ENCODE peak calls at places on chromosome 17, in eight cellular contexts. N, G, U, O, X, B, C and M are unnamed samples.

GRCh38 chr17:74282587-74283370 is 8.7 kb downstream of the DNAI2 start:
- DNase-seq in N (no peak), G (no peak), U (no peak), O (no peak), X (no peak), B (no peak), C (no peak), M (no peak)

GRCh38 chr17:16417896-16418683 is 2.7 kb downstream of the TRPV2 start:
- DNase-seq in N (no peak), G (no peak), U (no peak), O (no peak), X (peak), B (no peak), C (no peak), M (no peak)

GRCh38 chr17:78692460-78693010 is 89.5 kb downstream of the CYTH1 start:
- DNase-seq in N (no peak), G (no peak), U (no peak), O (no peak), X (no peak), B (no peak), C (no peak), M (no peak)

GRCh38 chr17:16419929-16420271 is 4.5 kb downstream of the TRPV2 start:
- DNase-seq in N (no peak), G (no peak), U (no peak), O (peak), X (peak), B (no peak), C (no peak), M (no peak)

GRCh38 chr17:57544834-57545463 is 200.2 kb downstream of the CCDC182 start:
- DNase-seq in N (no peak), G (no peak), U (no peak), O (no peak), X (no peak), B (no peak), C (no peak), M (no peak)

GRCh38 chr17:29076722-29077121 is 33.8 kb downstream of the PIPOX start:
- DNase-seq in N (no peak), G (no peak), U (no peak), O (no peak), X (no peak), B (no peak), C (no peak), M (no peak)

GRCh38 chr17:2400474-2400866 is 390 bp downstream of the MNT start:
- DNase-seq in N (peak), G (peak), U (peak), O (no peak), X (no peak), B (peak), C (peak), M (no peak)

GRCh38 chr17:47948706-47949196 is 7.4 kb downstream of the PNPO start:
- DNase-seq in N (no peak), G (no peak), U (no peak), O (no peak), X (no peak), B (peak), C (no peak), M (no peak)

GRCh38 chr17:18246880-18247612 is 11.5 kb downstream of the FLII start:
- DNase-seq in N (peak), G (peak), U (peak), O (no peak), X (no peak), B (peak), C (peak), M (peak)

GRCh38 chr17:36183001-36183810 is 6.8 kb upstream of the TBC1D3B start:
- DNase-seq in N (peak), G (peak), U (peak), O (peak), X (peak), B (peak), C (peak), M (peak)

GRCh38 chr17:17702821-17703607 is 21.8 kb downstream of the RAI1 start:
- DNase-seq in N (no peak), G (no peak), U (no peak), O (no peak), X (no peak), B (no peak), C (no peak), M (no peak)

GRCh38 chr17:78862073-78863023 is 21.7 kb upstream of the USP36 start:
- DNase-seq in N (peak), G (no peak), U (peak), O (peak), X (peak), B (no peak), C (peak), M (peak)

GRCh38 chr17:56947741-56948140 is 13.1 kb downstream of the COIL start:
- DNase-seq in N (no peak), G (no peak), U (no peak), O (no peak), X (no peak), B (no peak), C (no peak), M (no peak)

GRCh38 chr17:3627768-3628167 is 8.3 kb downstream of the SHPK start:
- DNase-seq in N (no peak), G (no peak), U (no peak), O (no peak), X (no peak), B (no peak), C (no peak), M (no peak)

DNA sequence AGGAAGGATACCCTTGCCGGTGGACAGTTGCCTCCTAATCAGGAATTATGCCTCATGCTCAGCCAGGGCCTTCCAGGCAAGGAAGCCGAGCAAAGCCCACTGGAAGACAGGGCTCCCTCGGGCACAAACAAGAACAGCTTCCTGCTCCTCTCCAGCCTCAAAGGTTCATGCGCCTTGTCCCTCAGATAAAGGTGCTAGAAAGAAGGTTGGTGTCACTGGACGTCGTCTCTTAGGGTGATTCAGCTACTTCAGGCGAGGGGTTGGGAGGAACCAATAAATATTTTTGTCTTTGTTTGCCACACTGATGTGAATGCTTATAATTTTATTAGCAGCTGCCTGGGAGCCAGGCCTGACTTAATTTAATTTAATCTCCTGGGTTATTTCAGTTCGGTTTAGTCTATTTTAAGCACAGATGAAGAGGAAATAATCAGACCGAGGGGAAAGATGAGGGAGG is 171.8 kb upstream of the CACNG5 start:
- DNase-seq in N (no peak), G (no peak), U (no peak), O (no peak), X (no peak), B (no peak), C (no peak), M (no peak)
- H3K27ac ChIP-seq in N (no peak), G (no peak), U (no peak), O (no peak), X (no peak), B (no peak), C (no peak), M (no peak)

GRCh38 chr17:40281663-40282062 is 6.0 kb upstream of the CDC6 start:
- DNase-seq in N (no peak), G (no peak), U (no peak), O (no peak), X (no peak), B (no peak), C (no peak), M (no peak)

GRCh38 chr17:40284085-40284713 is 3.5 kb upstream of the CDC6 start:
- DNase-seq in N (no peak), G (no peak), U (no peak), O (peak), X (peak), B (no peak), C (no peak), M (no peak)

GRCh38 chr17:40287159-40287493 is 553 bp upstream of the CDC6 start:
- DNase-seq in N (no peak), G (no peak), U (no peak), O (no peak), X (no peak), B (no peak), C (no peak), M (no peak)

GRCh38 chr17:40286473-40286872 is 1.2 kb upstream of the CDC6 start:
- DNase-seq in N (no peak), G (no peak), U (no peak), O (no peak), X (no peak), B (no peak), C (no peak), M (no peak)

DNA sequence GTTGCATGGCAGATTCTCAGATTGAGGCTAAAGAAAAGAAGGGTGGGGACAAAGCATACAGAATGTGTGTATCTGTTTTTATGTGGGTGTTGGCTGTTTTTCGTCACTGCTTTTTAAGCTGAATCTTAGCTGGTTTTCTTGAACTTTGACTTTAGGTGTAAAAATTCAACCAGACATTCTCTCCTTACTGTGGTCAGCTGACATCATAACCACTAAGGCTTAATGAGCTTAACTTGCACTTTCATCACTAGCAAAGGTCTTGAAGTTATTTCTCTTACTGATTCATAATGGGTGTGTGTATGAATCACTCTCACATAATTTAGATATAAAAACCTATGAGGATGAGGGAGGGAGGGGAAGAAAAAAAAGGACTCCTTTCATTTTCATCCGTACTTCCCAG is 4.0 kb upstream of the CDC6 start:
- DNase-seq in N (no peak), G (no peak), U (no peak), O (peak), X (peak), B (no peak), C (no peak), M (no peak)
- H3K4me3 ChIP-seq in N (no peak), G (no peak), U (no peak), O (peak), X (peak), B (no peak), C (no peak), M (no peak)

DNA sequence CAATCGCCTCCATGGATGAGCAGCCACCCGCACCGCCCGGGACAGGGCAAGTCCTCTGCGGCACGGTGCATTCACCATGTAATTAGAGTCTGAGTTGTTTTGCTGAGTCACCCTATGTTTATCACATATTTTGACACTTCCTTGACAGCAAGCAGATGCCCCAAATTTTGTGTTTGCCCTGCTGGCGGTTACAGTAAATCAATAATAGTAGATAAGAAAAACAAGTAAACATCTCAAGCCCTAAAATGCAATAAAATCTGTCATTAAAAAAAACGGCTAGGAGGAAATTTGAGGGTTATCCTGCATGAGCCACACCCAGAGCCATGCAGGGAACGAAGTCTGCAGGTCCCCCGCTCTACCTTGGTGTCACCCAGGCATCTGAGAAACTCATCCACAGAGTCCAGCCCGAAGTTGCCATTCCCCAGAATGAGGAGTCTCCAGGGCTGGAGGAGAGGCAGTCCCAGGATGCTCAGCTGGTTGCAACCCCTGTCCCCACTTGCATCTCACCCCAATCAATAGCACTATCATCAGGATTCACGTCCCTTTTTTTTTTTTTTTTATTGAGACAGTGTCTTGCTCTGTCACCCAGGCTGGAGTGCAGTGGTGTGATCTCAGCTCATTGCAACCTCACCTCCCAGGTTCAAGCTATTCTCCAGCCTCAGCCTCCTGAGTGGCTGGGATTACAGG is 16.5 kb upstream of the ST6GALNAC1 start:
- DNase-seq in N (peak), G (no peak), U (no peak), O (no peak), X (peak), B (peak), C (no peak), M (no peak)
- TF ChIP-seq CTCF in N (no peak), G (no peak), U (no peak), O (no peak), X (no peak), B (no peak), C (no peak), M (no peak)

DNA sequence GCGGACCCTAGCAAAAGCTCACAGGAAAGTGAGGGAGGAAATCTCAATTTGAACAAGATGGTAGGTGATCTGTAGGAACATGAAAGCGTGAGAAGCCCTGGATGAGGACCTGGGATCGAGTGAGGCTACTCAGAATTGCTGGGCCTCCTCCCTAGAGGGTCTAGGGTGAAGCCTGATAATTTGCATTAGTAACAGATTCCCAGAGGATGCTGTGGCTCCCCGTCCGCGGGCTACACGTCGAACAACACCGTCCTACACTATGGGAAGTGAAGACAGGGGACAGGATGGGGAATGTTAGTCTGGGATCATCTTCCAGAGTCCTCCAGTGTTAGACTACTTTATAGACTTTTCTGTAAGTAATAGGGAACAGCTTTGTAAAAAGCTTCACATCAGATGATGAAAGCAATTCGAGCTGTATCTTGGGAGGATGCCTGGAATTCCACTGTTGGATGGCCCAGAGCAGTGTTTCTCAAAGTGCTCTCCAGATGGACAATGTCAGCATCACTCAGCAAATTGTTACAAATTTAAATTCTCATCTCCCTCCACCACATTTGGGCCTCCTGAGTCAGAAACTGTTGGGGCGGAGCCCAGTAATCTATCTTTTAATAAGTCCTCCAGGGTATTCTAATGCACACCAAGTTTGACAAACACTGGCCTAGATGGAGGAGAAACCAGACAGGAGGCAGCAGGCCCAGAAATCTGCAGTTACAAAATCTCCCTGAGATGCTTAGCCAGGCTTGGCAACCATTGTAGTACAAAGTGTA is 6.5 kb downstream of the FNDC8 start:
- DNase-seq in N (peak), G (no peak), U (peak), O (no peak), X (peak), B (no peak), C (peak), M (no peak)
- H3K27ac ChIP-seq in N (peak), G (peak), U (no peak), O (no peak), X (peak), B (no peak), C (no peak), M (no peak)